ENCODE peak calls at places on chromosomes 12 and 14, in nine cellular contexts. E is pancreas; W is right cardiac atrium; P is CD8-positive, alpha-beta T cell; Y is kidney; T is Peyer's patch; Q is BJ; G is AG09309; U is right lobe of liver. S is an unnamed sample.

GRCh38 chr12:33825442-33825841 is 196.9 kb upstream of the ALG10 start:
- DNase-seq in E (no peak), W (no peak), P (no peak), Y (no peak), T (no peak), Q (no peak), G (no peak), U (no peak), S (peak; percentile 32)

GRCh38 chr14:35341454-35342159 is 49.4 kb downstream of the PSMA6 start:
- DNase-seq in E (peak; percentile 99), W (peak; percentile 98), P (no peak), Y (peak; percentile 98), T (peak; percentile 96), Q (peak; percentile 37), G (peak; percentile 63), U (peak; percentile 96), S (peak; percentile 88)

GRCh38 chr12:111322336-111323250 is 46.3 kb downstream of the PHETA1 start:
- DNase-seq in E (peak; percentile 83), W (no peak), P (no peak), Y (peak; percentile 75), T (no peak), Q (no peak), G (no peak), U (no peak), S (no peak)

GRCh38 chr12:11697670-11698387 is 48.4 kb downstream of the ETV6 start:
- DNase-seq in E (no peak), W (no peak), P (no peak), Y (no peak), T (no peak), Q (no peak), G (no peak), U (no peak), S (peak; percentile 77)

GRCh38 chr14:50937800-50938199 is 6.5 kb downstream of the PYGL start:
- DNase-seq in E (no peak), W (no peak), P (no peak), Y (no peak), T (no peak), Q (no peak), G (no peak), U (no peak), S (no peak)

GRCh38 chr12:116314477-116314876 is 37.0 kb upstream of the MED13L start:
- DNase-seq in E (no peak), W (no peak), P (no peak), Y (no peak), T (no peak), Q (no peak), G (no peak), U (peak; percentile 62), S (no peak)

GRCh38 chr12:22715254-22715653 is 90.3 kb downstream of the ETNK1 start:
- DNase-seq in E (no peak), W (no peak), P (no peak), Y (no peak), T (no peak), Q (no peak), G (no peak), U (no peak), S (no peak)

GRCh38 chr12:58602179-58602578 is 318.1 kb downstream of the LRIG3 start:
- DNase-seq in E (no peak), W (no peak), P (no peak), Y (no peak), T (no peak), Q (no peak), G (no peak), U (no peak), S (no peak)

GRCh38 chr14:21535545-21536394 is 9.6 kb upstream of the SALL2 start:
- DNase-seq in E (no peak), W (no peak), P (no peak), Y (no peak), T (no peak), Q (no peak), G (no peak), U (no peak), S (no peak)

GRCh38 chr14:21541413-21542074 is 15.4 kb upstream of the SALL2 start:
- DNase-seq in E (no peak), W (no peak), P (no peak), Y (no peak), T (no peak), Q (no peak), G (no peak), U (no peak), S (no peak)

GRCh38 chr14:21537088-21537424 is 10.9 kb upstream of the SALL2 start:
- DNase-seq in E (no peak), W (no peak), P (no peak), Y (no peak), T (no peak), Q (no peak), G (no peak), U (no peak), S (no peak)

GRCh38 chr14:21536395-21537087 is 10.4 kb upstream of the SALL2 start:
- DNase-seq in E (no peak), W (no peak), P (no peak), Y (no peak), T (no peak), Q (no peak), G (no peak), U (no peak), S (no peak)

DNA sequence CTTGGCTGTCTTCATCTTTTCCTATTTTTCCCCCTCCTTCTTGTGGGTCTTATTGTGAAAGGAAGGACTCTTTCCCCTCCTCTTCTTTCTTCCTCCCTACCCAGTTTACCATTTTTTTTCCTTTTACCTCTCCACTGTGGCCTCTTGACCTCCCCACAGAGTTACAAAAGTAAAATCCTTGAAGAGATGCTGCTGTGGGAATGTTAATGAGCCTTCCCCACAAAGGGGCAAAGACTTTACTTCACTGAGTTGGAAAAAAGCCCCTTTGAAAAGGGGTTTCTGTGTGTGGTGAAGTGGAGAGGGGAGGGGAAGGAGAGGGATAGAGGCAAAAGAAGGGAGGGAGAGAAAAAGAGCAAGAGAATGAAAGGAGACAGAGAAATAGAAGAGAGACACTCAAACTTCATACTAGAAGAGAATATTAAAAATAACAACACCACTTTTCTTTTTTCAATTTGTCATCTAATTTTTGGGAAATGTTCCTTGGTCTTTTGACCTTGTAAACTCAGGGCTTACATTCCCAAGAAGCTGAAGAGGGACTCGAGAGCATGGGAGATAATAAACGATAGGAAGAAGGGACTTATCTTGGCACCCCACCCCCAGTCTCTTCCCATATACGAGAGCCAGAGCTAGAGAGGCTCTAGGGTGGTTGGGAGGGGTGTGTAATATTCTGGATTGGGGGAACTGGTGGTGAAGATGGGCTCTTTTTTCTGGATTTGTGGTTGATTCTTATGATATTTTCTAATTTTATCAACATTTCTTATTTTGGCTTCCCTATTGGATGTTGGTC is 13.2 kb upstream of the SALL2 start:
- DNase-seq in E (no peak), W (no peak), P (no peak), Y (no peak), T (no peak), Q (no peak), G (no peak), U (no peak), S (no peak)
- H3K4me3 ChIP-seq in E (no peak overlapping the region), W (no peak overlapping the region), P (no peak overlapping the region), Y (no peak overlapping the region), T (no peak overlapping the region), Q (no peak overlapping the region), G (no peak overlapping the region), U (no peak overlapping the region), S (no peak overlapping the region)

GRCh38 chr12:52946334-52946733 is 2.6 kb upstream of the KRT18 start:
- DNase-seq in E (no peak), W (no peak), P (no peak), Y (no peak), T (no peak), Q (no peak), G (no peak), U (no peak), S (no peak)

GRCh38 chr12:52942914-52943207 is 6.1 kb upstream of the KRT18 start:
- DNase-seq in E (no peak), W (no peak), P (no peak), Y (no peak), T (no peak), Q (no peak), G (no peak), U (no peak), S (no peak)

GRCh38 chr12:52946797-52947547 is 1.9 kb upstream of the KRT18 start:
- DNase-seq in E (no peak), W (no peak), P (no peak), Y (no peak), T (no peak), Q (no peak), G (no peak), U (peak; percentile 55), S (no peak)

GRCh38 chr12:52945389-52946232 is 3.3 kb upstream of the KRT18 start:
- DNase-seq in E (no peak), W (no peak), P (no peak), Y (no peak), T (peak; percentile 65), Q (no peak), G (no peak), U (peak; percentile 80), S (peak; percentile 54)

GRCh38 chr12:52944683-52945388 is 4.1 kb upstream of the KRT18 start:
- DNase-seq in E (no peak), W (no peak), P (no peak), Y (no peak), T (no peak), Q (no peak), G (no peak), U (no peak), S (no peak)
- H3K4me3 ChIP-seq in E (no peak overlapping the region), W (no peak overlapping the region), P (no peak overlapping the region), Y (no peak overlapping the region), T (no peak overlapping the region), Q (no peak overlapping the region), G (no peak overlapping the region), U (no peak overlapping the region), S (no peak overlapping the region)

DNA sequence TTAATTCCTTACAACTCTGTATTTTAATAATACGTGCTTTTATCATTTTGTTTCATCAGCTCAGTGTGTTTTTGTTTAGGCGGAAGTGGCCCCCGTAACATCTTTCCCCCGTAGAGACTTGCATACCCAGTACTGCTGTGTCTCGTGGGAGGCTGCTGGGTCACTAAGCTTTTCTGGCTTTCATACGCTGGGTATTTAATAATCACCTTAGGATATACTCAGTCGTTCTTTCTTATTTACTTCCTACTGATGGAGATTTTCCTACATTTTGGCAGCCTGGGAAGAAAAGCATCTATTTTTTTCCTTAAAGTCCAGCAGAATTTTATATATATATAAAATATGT is 26.6 kb downstream of the SFSWAP start:
- DNase-seq in E (no peak), W (no peak), P (no peak), Y (no peak), T (no peak), Q (no peak), G (no peak), U (no peak), S (no peak)
- H3K4me3 ChIP-seq in E (no peak overlapping the region), W (no peak overlapping the region), P (no peak overlapping the region), Y (no peak overlapping the region), T (no peak overlapping the region), Q (no peak overlapping the region), G (no peak overlapping the region), U (no peak overlapping the region), S (peak overlapping the region; percentile 15)

GRCh38 chr12:27178251-27178650 is 65.8 kb upstream of the STK38L start:
- DNase-seq in E (no peak), W (no peak), P (no peak), Y (no peak), T (no peak), Q (no peak), G (no peak), U (no peak), S (no peak)

GRCh38 chr12:27180862-27181261 is 63.2 kb upstream of the STK38L start:
- DNase-seq in E (no peak), W (no peak), P (no peak), Y (no peak), T (no peak), Q (peak; percentile 37), G (no peak), U (no peak), S (no peak)

GRCh38 chr12:27177716-27178115 is 66.4 kb upstream of the STK38L start:
- DNase-seq in E (no peak), W (no peak), P (no peak), Y (no peak), T (no peak), Q (peak; percentile 18), G (no peak), U (no peak), S (peak; percentile 90)

GRCh38 chr12:27179399-27180214 is 64.5 kb upstream of the STK38L start:
- DNase-seq in E (no peak), W (no peak), P (no peak), Y (no peak), T (no peak), Q (peak; percentile 69), G (no peak), U (no peak), S (peak; percentile 99)

GRCh38 chr12:27178723-27179398 is 65.2 kb upstream of the STK38L start:
- DNase-seq in E (no peak), W (no peak), P (no peak), Y (no peak), T (no peak), Q (no peak), G (no peak), U (no peak), S (no peak)
- H3K4me3 ChIP-seq in E (no peak overlapping the region), W (no peak overlapping the region), P (no peak overlapping the region), Y (no peak overlapping the region), T (no peak overlapping the region), Q (no peak overlapping the region), G (no peak overlapping the region), U (no peak overlapping the region), S (no peak overlapping the region)